ENCODE peak calls at places on chromosomes 6 and 20, in nine cellular contexts. S is M059J, L is T-helper 1 cell, W is pancreas, F is non-pigmented ciliary epithelial cell, O is fibroblast of the aortic adventitia, I is GM12865, H is iris pigment epithelial cell, X is NB4. J is an unnamed sample.

GRCh38 chr6:53066059-53066406 is 829 bp downstream of the FBXO9 start:
- DNase-seq in S (peak), L (peak), W (peak), F (no peak), O (peak), I (no peak), H (peak), X (no peak), J (no peak)

GRCh38 chr6:108157234-108157971 is 8.4 kb upstream of the NR2E1 start:
- DNase-seq in S (no peak), L (no peak), W (no peak), F (no peak), O (no peak), I (no peak), H (no peak), X (no peak), J (no peak)

GRCh38 chr20:51404297-51405060 is 138.0 kb downstream of the NFATC2 start:
- DNase-seq in S (peak), L (peak), W (no peak), F (no peak), O (no peak), I (peak), H (peak), X (peak), J (no peak)

GRCh38 chr6:40874495-40874894 is 164.5 kb downstream of the UNC5CL start:
- DNase-seq in S (peak), L (no peak), W (no peak), F (no peak), O (no peak), I (no peak), H (no peak), X (peak), J (no peak)

GRCh38 chr20:21100590-21101452 is 5.3 kb downstream of the LINC00237 start:
- DNase-seq in S (peak), L (no peak), W (no peak), F (no peak), O (peak), I (peak), H (no peak), X (peak), J (no peak)

GRCh38 chr6:138722425-138723371 is 50.9 kb upstream of the CCDC28A start:
- DNase-seq in S (peak), L (no peak), W (no peak), F (peak), O (peak), I (no peak), H (peak), X (peak), J (peak)

GRCh38 chr6:144185133-144185836 is 35.0 kb downstream of the STX11 start:
- DNase-seq in S (no peak), L (no peak), W (no peak), F (no peak), O (peak), I (no peak), H (no peak), X (no peak), J (peak)

GRCh38 chr20:50510706-50511401 is 671 bp downstream of the PTPN1 start:
- DNase-seq in S (peak), L (no peak), W (peak), F (no peak), O (no peak), I (no peak), H (no peak), X (peak), J (no peak)

GRCh38 chr6:55496201-55496600 is 82.8 kb downstream of the HMGCLL1 start:
- DNase-seq in S (no peak), L (no peak), W (no peak), F (no peak), O (no peak), I (no peak), H (no peak), X (no peak), J (no peak)

GRCh38 chr20:51752343-51752951 is 15.7 kb downstream of the ATP9A start:
- DNase-seq in S (peak), L (no peak), W (no peak), F (peak), O (peak), I (no peak), H (peak), X (no peak), J (peak)

GRCh38 chr6:103122766-103123601 is 1729.5 kb downstream of the GRIK2 start:
- DNase-seq in S (peak), L (no peak), W (peak), F (no peak), O (peak), I (peak), H (peak), X (peak), J (no peak)

GRCh38 chr6:54992789-54993188 is 146.2 kb downstream of the FAM83B start:
- DNase-seq in S (peak), L (no peak), W (no peak), F (no peak), O (peak), I (peak), H (peak), X (peak), J (no peak)

GRCh38 chr20:36493801-36494114 is 47.6 kb upstream of the MYL9 start:
- DNase-seq in S (peak), L (no peak), W (no peak), F (peak), O (peak), I (no peak), H (peak), X (no peak), J (peak)

GRCh38 chr6:41426438-41426851 is 91.0 kb downstream of the NCR2 start:
- DNase-seq in S (no peak), L (no peak), W (no peak), F (no peak), O (no peak), I (peak), H (no peak), X (peak), J (no peak)

GRCh38 chr6:19289408-19289967 is 547.7 kb upstream of the ID4 start:
- DNase-seq in S (no peak), L (no peak), W (no peak), F (no peak), O (no peak), I (no peak), H (no peak), X (no peak), J (no peak)

GRCh38 chr6:127058027-127058426 is 60.4 kb upstream of the RSPO3 start:
- DNase-seq in S (peak), L (no peak), W (no peak), F (peak), O (peak), I (no peak), H (peak), X (no peak), J (no peak)

GRCh38 chr6:106257195-106257594 is 68.4 kb downstream of the ATG5 start:
- DNase-seq in S (peak), L (no peak), W (no peak), F (no peak), O (no peak), I (no peak), H (peak), X (no peak), J (no peak)

GRCh38 chr6:31575335-31575901 is at the start of gene TNF:
- DNase-seq in S (no peak), L (peak), W (no peak), F (no peak), O (no peak), I (peak), H (no peak), X (peak), J (no peak)

GRCh38 chr6:167293590-167294091 is 2.5 kb downstream of the UNC93A start:
- DNase-seq in S (no peak), L (no peak), W (no peak), F (no peak), O (no peak), I (no peak), H (no peak), X (no peak), J (no peak)

GRCh38 chr6:50925981-50926380 is 107.3 kb downstream of the TFAP2B start:
- DNase-seq in S (peak), L (no peak), W (no peak), F (no peak), O (peak), I (no peak), H (peak), X (no peak), J (no peak)

GRCh38 chr6:15342114-15342513 is 96.2 kb downstream of the JARID2 start:
- DNase-seq in S (no peak), L (no peak), W (no peak), F (no peak), O (no peak), I (no peak), H (no peak), X (no peak), J (no peak)

GRCh38 chr6:146946559-146946958 is 257.7 kb upstream of the STXBP5 start:
- DNase-seq in S (no peak), L (no peak), W (no peak), F (no peak), O (no peak), I (no peak), H (no peak), X (no peak), J (no peak)

GRCh38 chr6:169263374-169263773 is 9.7 kb upstream of the THBS2 start:
- DNase-seq in S (peak), L (no peak), W (no peak), F (no peak), O (no peak), I (no peak), H (no peak), X (peak), J (no peak)

GRCh38 chr6:105207524-105208269 is 27.9 kb upstream of the POPDC3 start:
- DNase-seq in S (peak), L (no peak), W (no peak), F (no peak), O (peak), I (no peak), H (peak), X (peak), J (no peak)

GRCh38 chr20:37961016-37961415 is 58.1 kb downstream of the VSTM2L start:
- DNase-seq in S (no peak), L (no peak), W (no peak), F (no peak), O (no peak), I (no peak), H (peak), X (no peak), J (no peak)

GRCh38 chr6:33430991-33431879 is 11.4 kb downstream of the SYNGAP1 start:
- DNase-seq in S (peak), L (peak), W (no peak), F (no peak), O (peak), I (peak), H (peak), X (peak), J (no peak)

GRCh38 chr20:56554869-56555268 is 21.8 kb downstream of the FAM209B start:
- DNase-seq in S (peak), L (no peak), W (no peak), F (peak), O (peak), I (peak), H (peak), X (peak), J (peak)

GRCh38 chr6:134240664-134241431 is 77.1 kb downstream of the SGK1 start:
- DNase-seq in S (no peak), L (peak), W (peak), F (no peak), O (no peak), I (peak), H (no peak), X (peak), J (peak)

GRCh38 chr6:100464162-100464851 is 414 bp downstream of the SIM1 start:
- DNase-seq in S (peak), L (no peak), W (peak), F (no peak), O (no peak), I (no peak), H (no peak), X (peak), J (no peak)

GRCh38 chr20:18615020-18615652 is 27.3 kb downstream of the DTD1 start:
- DNase-seq in S (no peak), L (no peak), W (no peak), F (no peak), O (peak), I (no peak), H (no peak), X (no peak), J (no peak)